ENCODE peak calls at places on chromosomes 11 and 22, in five cellular contexts. Q, A, E, O and S are unnamed samples.

GRCh38 chr11:69402251-69402892 is 79.1 kb upstream of the LINC01488 start:
- DNase-seq in Q (no peak), A (no peak), E (no peak), O (no peak), S (no peak)

GRCh38 chr22:38314140-38314991 is 2.9 kb downstream of the CSNK1E start:
- DNase-seq in Q (no peak), A (no peak), E (no peak), O (no peak), S (no peak)

GRCh38 chr11:13354335-13354734 is 76.7 kb downstream of the BMAL1 start:
- DNase-seq in Q (no peak), A (peak), E (no peak), O (no peak), S (peak)

GRCh38 chr22:30202531-30203006 is 44.0 kb downstream of the LIF start:
- DNase-seq in Q (peak), A (no peak), E (no peak), O (no peak), S (no peak)

GRCh38 chr11:28535677-28536076 is 427.5 kb downstream of the METTL15 start:
- DNase-seq in Q (no peak), A (no peak), E (no peak), O (no peak), S (no peak)

GRCh38 chr11:43699879-43700278 is 19.3 kb downstream of the HSD17B12 start:
- DNase-seq in Q (no peak), A (no peak), E (no peak), O (no peak), S (no peak)

GRCh38 chr22:50008151-50009040 is 4.2 kb downstream of the IL17REL start:
- DNase-seq in Q (no peak), A (no peak), E (no peak), O (no peak), S (no peak)

GRCh38 chr11:27910186-27910941 is 197.6 kb downstream of the KIF18A start:
- DNase-seq in Q (no peak), A (peak), E (no peak), O (no peak), S (no peak)

GRCh38 chr11:69700278-69701140 is 3.3 kb downstream of the FGF19 start:
- DNase-seq in Q (peak), A (peak), E (no peak), O (no peak), S (peak)

GRCh38 chr11:37370817-37371216 is 772.8 kb upstream of the RAG2 start:
- DNase-seq in Q (no peak), A (no peak), E (no peak), O (no peak), S (no peak)

GRCh38 chr22:25564320-25564978 is at the start of gene GRK3:
- DNase-seq in Q (peak), A (peak), E (peak), O (peak), S (peak)

GRCh38 chr11:35066783-35067476 is 72.0 kb upstream of the CD44 start:
- DNase-seq in Q (no peak), A (no peak), E (no peak), O (no peak), S (no peak)

GRCh38 chr11:128645968-128646367 is 47.9 kb upstream of the FLI1 start:
- DNase-seq in Q (no peak), A (no peak), E (no peak), O (no peak), S (no peak)

GRCh38 chr22:24583221-24583971 is 9.5 kb downstream of the LRRC75B start:
- DNase-seq in Q (peak), A (no peak), E (no peak), O (no peak), S (no peak)

GRCh38 chr22:37623075-37624016 is 14.7 kb downstream of the GGA1 start:
- DNase-seq in Q (peak), A (peak), E (peak), O (no peak), S (peak)

GRCh38 chr11:117521974-117522373 is 194.3 kb downstream of the CEP164 start:
- DNase-seq in Q (no peak), A (no peak), E (no peak), O (no peak), S (no peak)